ENCODE peak calls at places on chromosomes 4 and X, in nine cellular contexts. C is uterus, E is adrenal gland, B is tibial nerve, Q is heart left ventricle, R is HepG2, I is breast epithelium, M is suprapubic skin, L is body of pancreas. V is an unnamed sample. For H3K4me1, the result is how much of the 10 kb centered on the place peaks cover.

GRCh38 chr4:167233523-167234387 is 539 bp downstream of the SPOCK3 start:
- DNase-seq in Q (no peak), R (no peak), I (no peak), L (no peak), B (no peak), C (no peak), E (no peak), M (no peak), V (no peak)

GRCh38 chr4:94277539-94277938 is 65.1 kb downstream of the HPGDS start:
- DNase-seq in R (no peak), B (no peak), M (no peak), C (no peak), E (no peak), L (no peak), I (no peak), Q (no peak), V (no peak)

GRCh38 chr4:133498149-133498548 is 349.1 kb downstream of the PCDH10 start:
- DNase-seq in C (no peak), B (no peak), I (no peak), R (no peak), M (no peak), Q (no peak), L (no peak), E (no peak), V (no peak)

GRCh38 chr4:140755811-140756291 is 334 bp downstream of the TBC1D9 start:
- DNase-seq in E (peak), Q (peak), L (peak), C (peak), B (no peak), I (peak), R (no peak), M (no peak), V (no peak)

GRCh38 chr4:17613761-17614415 is 553 bp upstream of the MED28 start:
- DNase-seq in M (no peak), B (no peak), C (peak), L (no peak), I (no peak), R (peak), Q (peak), E (no peak), V (peak)

GRCh38 chrX:129925305-129926092 is 19.5 kb downstream of the UTP14A start:
- DNase-seq in R (peak), B (peak), C (peak), M (peak), E (peak), L (peak), I (peak), Q (peak), V (peak)

GRCh38 chr4:152448806-152449205 is 87.1 kb downstream of the FBXW7 start:
- DNase-seq in C (no peak), I (no peak), M (no peak), Q (no peak), L (no peak), R (no peak), B (no peak), E (no peak), V (no peak)

GRCh38 chrX:7987160-7987992 is 60.2 kb upstream of the PNPLA4 start:
- DNase-seq in M (no peak), Q (no peak), I (no peak), E (no peak), R (peak), C (no peak), L (no peak), B (no peak), V (no peak)

GRCh38 chr4:118284169-118284568 is 68.6 kb downstream of the PRSS12 start:
- DNase-seq in L (no peak), C (no peak), B (no peak), M (no peak), I (no peak), Q (no peak), E (no peak), R (no peak), V (no peak)

GRCh38 chr4:105900541-105900940 is 5.3 kb downstream of the NPNT start:
- DNase-seq in Q (no peak), L (no peak), I (no peak), B (no peak), R (no peak), M (no peak), C (no peak), E (no peak), V (no peak)

GRCh38 chr4:10082047-10082446 is 34.6 kb downstream of the WDR1 start:
- DNase-seq in M (peak), Q (no peak), L (peak), E (no peak), C (peak), B (peak), R (no peak), I (no peak), V (no peak)

GRCh38 chr4:82584921-82585320 is 23.1 kb upstream of the TMEM150C start:
- DNase-seq in M (no peak), L (no peak), B (no peak), I (no peak), C (no peak), Q (no peak), E (no peak), R (no peak), V (no peak)

GRCh38 chr4:8914461-8915171 is 43.0 kb upstream of the HMX1 start:
- DNase-seq in R (no peak), E (no peak), B (no peak), I (peak), C (no peak), L (peak), M (peak), Q (no peak), V (no peak)

GRCh38 chr4:148288448-148288847 is 153.8 kb downstream of the NR3C2 start:
- DNase-seq in Q (peak), C (no peak), I (no peak), L (peak), E (no peak), M (no peak), R (no peak), B (no peak), V (no peak)

GRCh38 chr4:85000343-85000742 is 33.9 kb upstream of the WDFY3 start:
- DNase-seq in C (no peak), Q (no peak), B (no peak), L (no peak), E (no peak), M (no peak), I (no peak), R (no peak), V (no peak)

GRCh38 chrX:130770615-130771014 is 132.4 kb downstream of the ENOX2 start:
- DNase-seq in B (no peak), C (no peak), I (no peak), R (no peak), L (no peak), M (no peak), E (no peak), Q (no peak), V (no peak)

GRCh38 chr4:47913858-47914218 is 545 bp downstream of the NFXL1 start:
- DNase-seq in Q (peak), L (peak), M (peak), B (no peak), R (peak), E (peak), C (peak), I (no peak), V (no peak)

GRCh38 chr4:131257241-131257640 is 1891.9 kb upstream of the PCDH10 start:
- DNase-seq in E (no peak), M (no peak), Q (no peak), B (no peak), C (no peak), R (no peak), L (no peak), I (no peak), V (no peak)

GRCh38 chr4:152244659-152245058 is 291.2 kb downstream of the FBXW7 start:
- DNase-seq in C (no peak), Q (no peak), I (no peak), L (no peak), R (no peak), M (no peak), B (no peak), E (no peak), V (no peak)

GRCh38 chrX:154477891-154478477 is 1.1 kb downstream of the LAGE3 start:
- DNase-seq in E (no peak), C (peak), Q (no peak), M (no peak), I (no peak), B (no peak), R (no peak), L (no peak), V (no peak)

GRCh38 chr4:10183462-10183861 is 66.9 kb upstream of the WDR1 start:
- DNase-seq in Q (no peak), M (no peak), I (no peak), R (no peak), C (no peak), L (no peak), B (no peak), E (no peak), V (no peak)

GRCh38 chrX:8783100-8784098 is 17.8 kb downstream of the FAM9A start:
- DNase-seq in Q (no peak), B (no peak), E (peak), L (peak), C (no peak), R (peak), I (no peak), M (no peak), V (no peak)

GRCh38 chrX:46770817-46771163 is 11.9 kb upstream of the SLC9A7 start:
- DNase-seq in L (no peak), R (no peak), I (no peak), B (no peak), E (no peak), C (no peak), Q (no peak), M (no peak), V (no peak)

GRCh38 chr4:137451150-137451850 is 81.0 kb downstream of the PCDH18 start:
- DNase-seq in B (no peak), E (no peak), C (no peak), M (no peak), Q (no peak), I (no peak), L (no peak), R (no peak), V (no peak)

GRCh38 chr4:81631958-81632439 is 160.3 kb upstream of the RASGEF1B start:
- DNase-seq in I (no peak), C (no peak), E (no peak), B (no peak), L (no peak), M (no peak), Q (no peak), R (peak), V (peak)

GRCh38 chr4:169612869-169613859 is 781 bp upstream of the NEK1 start:
- DNase-seq in C (peak), L (peak), E (peak), R (peak), M (no peak), B (peak), Q (peak), I (peak), V (peak)

GRCh38 chr4:169615467-169616106 is 3.2 kb upstream of the NEK1 start:
- DNase-seq in M (no peak), E (no peak), C (no peak), R (no peak), L (no peak), I (no peak), B (no peak), Q (no peak), V (no peak)

GRCh38 chr4:169611991-169612868 is at the start of gene NEK1:
- DNase-seq in R (peak), L (peak), Q (peak), B (peak), M (peak), E (peak), C (peak), I (peak), V (peak)

DNA sequence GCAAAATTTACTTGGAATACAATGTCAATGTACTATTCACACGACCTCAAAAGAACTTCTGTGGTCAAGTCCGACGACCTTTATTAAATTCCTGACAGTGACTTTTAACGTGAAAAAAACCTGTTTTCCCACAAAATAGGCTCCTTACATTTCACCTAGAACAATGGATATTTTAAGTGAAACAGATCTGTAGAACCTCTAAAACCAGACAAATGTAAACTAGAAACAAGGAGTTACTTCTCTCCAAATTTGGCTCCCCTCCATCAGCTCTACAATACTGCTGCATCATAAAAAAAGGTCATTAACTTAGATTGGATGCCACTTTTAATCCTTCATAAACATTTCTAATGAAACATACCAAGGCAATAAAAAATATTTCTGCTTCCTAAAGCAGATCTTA is 1.2 kb downstream of the NEK1 start:
- DNase-seq in E (no peak), R (no peak), B (no peak), L (no peak), C (no peak), M (no peak), Q (no peak), I (no peak), V (no peak)
- H3K27ac ChIP-seq in E (no peak), R (no peak), B (peak), L (no peak), C (peak), M (no peak), Q (peak), I (no peak), V (peak)

DNA sequence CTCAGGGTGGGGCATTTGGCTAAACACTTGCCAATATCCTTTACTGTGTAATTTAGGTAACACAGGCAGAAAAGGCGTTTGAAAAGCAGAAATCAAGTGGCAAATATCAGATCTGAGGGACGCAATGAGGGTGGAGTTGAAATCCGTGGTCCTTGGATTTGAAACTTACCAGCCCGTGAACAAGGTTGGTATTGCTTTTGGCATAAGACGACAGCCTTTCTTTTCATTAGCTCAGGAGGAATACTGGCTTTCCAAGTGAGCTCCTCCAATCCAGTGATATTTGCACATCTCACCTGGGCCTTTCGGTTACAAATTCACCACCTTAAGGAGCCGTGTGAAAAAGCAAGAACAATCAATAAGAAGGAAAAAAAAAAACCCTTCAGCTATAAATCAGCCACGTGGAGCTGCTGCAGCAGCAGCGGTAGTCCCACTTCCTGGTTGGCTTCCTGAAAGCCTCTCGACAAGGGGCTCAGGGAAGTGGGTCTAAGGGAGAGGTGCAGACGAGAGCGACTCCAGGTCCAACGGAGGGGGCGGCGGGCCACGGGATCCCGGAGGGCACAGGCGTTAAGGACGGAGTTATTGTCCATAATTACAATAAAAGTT is 717 bp upstream of the GALNT7 start:
- DNase-seq in Q (no peak), I (no peak), M (peak), B (no peak), L (peak), E (peak), R (no peak), C (no peak), V (no peak)
- TF ChIP-seq POLR2A in Q (no peak), I (no peak), M (no peak), B (no peak), L (no peak), E (no peak), R (no peak), C (no peak), V (no peak)

DNA sequence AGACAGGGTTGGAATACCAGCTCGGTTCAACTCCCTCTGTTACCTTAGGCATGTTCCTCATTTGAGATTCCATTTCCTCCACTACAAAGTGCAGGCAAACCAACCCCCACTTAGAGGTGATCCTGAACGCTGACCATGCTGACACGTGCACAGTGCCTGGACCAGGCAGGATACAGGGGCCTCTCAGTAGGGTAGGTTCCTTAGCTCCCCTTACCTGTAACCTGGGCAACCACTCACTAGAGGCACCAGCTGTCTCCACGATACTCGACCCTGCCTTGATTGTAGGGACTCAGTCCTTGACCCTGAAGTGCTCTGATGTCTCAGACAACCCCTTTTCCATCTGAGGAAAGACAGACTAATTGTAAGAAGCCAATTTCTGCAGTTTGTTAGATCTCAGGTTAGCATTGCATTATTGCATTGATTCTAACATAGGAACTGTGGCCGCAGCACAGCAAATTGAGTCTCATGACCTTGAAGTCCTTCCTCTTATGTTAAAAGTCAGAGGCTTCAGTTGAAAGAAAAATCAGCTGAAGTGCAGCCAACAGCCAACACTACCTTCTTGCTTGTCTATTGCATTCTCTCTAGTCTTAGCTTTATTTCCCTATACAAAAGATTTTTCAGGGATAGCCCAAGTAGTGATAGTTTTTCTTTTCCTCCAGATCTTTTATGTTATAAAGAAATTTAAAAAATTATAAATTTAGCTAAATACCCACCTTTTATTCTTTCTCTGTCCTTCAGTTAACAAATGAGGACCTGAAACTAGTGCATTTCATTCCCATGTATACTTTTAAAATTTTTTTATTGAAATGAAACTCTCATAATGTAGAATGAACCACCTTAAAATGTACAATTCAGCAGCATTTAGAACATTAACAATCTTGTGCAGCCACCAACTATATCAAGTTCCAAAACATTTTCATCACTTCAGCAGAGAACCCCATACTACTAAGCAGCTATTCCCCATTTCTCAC is 11.2 kb upstream of the C1QTNF7 start:
- DNase-seq in Q (no peak), R (no peak), C (no peak), E (no peak), B (no peak), L (no peak), I (no peak), M (no peak), V (no peak)
- H3K4me1 ChIP-seq in Q (under half), R (under half), C (under half), E (under half), B (under half), L (under half), I (under half), M (under half), V (under half)

GRCh38 chr4:6943012-6943869 is 33.6 kb downstream of the TBC1D14 start:
- DNase-seq in B (no peak), I (no peak), C (no peak), E (no peak), L (no peak), R (no peak), M (no peak), Q (no peak), V (no peak)
- H3K27ac ChIP-seq in B (peak), I (peak), C (peak), E (peak), L (no peak), R (peak), M (peak), Q (no peak), V (no peak)

GRCh38 chrX:103405009-103405333 is 28.6 kb downstream of the BEX3 start:
- DNase-seq in M (no peak), R (no peak), L (no peak), Q (no peak), I (no peak), B (no peak), E (no peak), C (no peak), V (no peak)

GRCh38 chrX:103400931-103401330 is 24.6 kb downstream of the BEX3 start:
- DNase-seq in E (no peak), C (no peak), L (no peak), I (no peak), M (no peak), R (no peak), B (no peak), Q (no peak), V (no peak)

GRCh38 chrX:103406256-103406655 is 29.9 kb downstream of the BEX3 start:
- DNase-seq in M (no peak), L (no peak), R (no peak), I (no peak), Q (no peak), E (no peak), B (no peak), C (no peak), V (no peak)

GRCh38 chrX:103407776-103408175 is 31.4 kb downstream of the BEX3 start:
- DNase-seq in M (no peak), E (no peak), B (no peak), C (no peak), L (no peak), I (no peak), R (no peak), Q (no peak), V (no peak)

DNA sequence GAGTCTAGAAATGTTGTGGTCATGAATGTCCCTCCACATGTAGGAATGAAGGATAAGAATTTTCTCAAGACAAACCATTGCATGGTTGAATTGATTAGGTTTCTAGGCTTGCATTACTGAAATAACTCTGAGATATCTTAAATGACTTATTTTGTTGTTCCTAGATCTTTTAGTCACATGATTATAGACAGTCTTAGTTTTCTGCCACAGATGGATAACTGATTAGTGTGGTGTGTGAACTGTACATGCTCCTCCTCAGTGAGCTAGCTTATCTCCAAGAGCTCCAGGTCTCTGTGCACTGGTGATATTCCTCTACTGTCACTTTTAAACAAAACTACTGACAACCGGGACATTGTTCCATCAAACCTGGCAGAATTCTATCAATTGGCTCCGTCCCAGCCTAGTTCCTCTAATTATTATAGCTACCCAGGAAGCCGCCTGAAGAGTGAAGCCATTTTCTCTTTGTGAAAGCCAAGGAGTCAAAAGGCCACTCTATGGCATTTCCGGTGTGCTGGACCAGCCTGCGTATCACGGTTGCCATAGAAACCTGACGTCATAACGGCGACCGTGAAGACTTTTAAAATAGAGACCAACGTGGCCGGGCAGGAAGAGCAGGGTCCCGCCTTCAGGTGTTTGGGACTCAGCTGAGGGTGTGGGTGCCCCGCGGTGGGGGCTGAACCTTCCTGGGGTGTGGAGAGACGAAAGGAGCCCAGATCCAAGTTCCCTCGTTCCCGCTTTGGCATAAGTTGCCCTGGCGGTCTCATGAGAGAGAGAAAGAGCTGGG is 28.1 kb downstream of the BEX3 start:
- DNase-seq in B (peak), E (peak), I (peak), R (peak), Q (peak), M (peak), L (peak), C (peak), V (peak)
- TF ChIP-seq POLR2A in B (no peak), E (peak), I (no peak), R (no peak), Q (no peak), M (no peak), L (peak), C (no peak), V (no peak)